ENCODE peak calls at places on chromosomes 2 and 18, in six cellular contexts. P, M, O, T, S and N are unnamed samples.

GRCh38 chr18:32213693-32214092 is 23.9 kb downstream of the MEP1B start:
- DNase-seq in P (no peak), M (no peak), O (no peak), T (no peak), S (no peak), N (no peak)

GRCh38 chr18:58562999-58563667 is 65.8 kb downstream of the ALPK2 start:
- DNase-seq in P (no peak), M (no peak), O (no peak), T (no peak), S (no peak), N (no peak)

GRCh38 chr2:28395334-28396061 is 2.8 kb downstream of the FOSL2 start:
- DNase-seq in P (peak), M (peak), O (peak), T (no peak), S (no peak), N (peak)

GRCh38 chr18:48136544-48137353 is 206.3 kb upstream of the SMAD2 start:
- DNase-seq in P (no peak), M (no peak), O (no peak), T (no peak), S (no peak), N (peak)

GRCh38 chr2:2743164-2743571 is 412.1 kb upstream of the MYT1L start:
- DNase-seq in P (peak), M (peak), O (peak), T (peak), S (peak), N (no peak)

GRCh38 chr2:70716131-70716766 is 51.8 kb downstream of the ADD2 start:
- DNase-seq in P (no peak), M (no peak), O (no peak), T (peak), S (no peak), N (no peak)

GRCh38 chr2:157182204-157182709 is 75.2 kb upstream of the GALNT5 start:
- DNase-seq in P (peak), M (no peak), O (no peak), T (no peak), S (no peak), N (no peak)

GRCh38 chr2:54722641-54723299 is 692 bp upstream of the EML6 start:
- DNase-seq in P (peak), M (peak), O (no peak), T (no peak), S (peak), N (no peak)

GRCh38 chr2:31197166-31197565 is 20.1 kb downstream of the CAPN14 start:
- DNase-seq in P (no peak), M (no peak), O (no peak), T (peak), S (peak), N (peak)

GRCh38 chr2:19369341-19369955 is 11.0 kb upstream of the OSR1 start:
- DNase-seq in P (peak), M (peak), O (no peak), T (no peak), S (peak), N (no peak)

GRCh38 chr2:29014811-29015414 is 33.8 kb downstream of the TOGARAM2 start:
- DNase-seq in P (peak), M (peak), O (peak), T (no peak), S (no peak), N (no peak)

GRCh38 chr2:175621847-175622246 is 380.2 kb downstream of the LNPK start:
- DNase-seq in P (no peak), M (no peak), O (no peak), T (no peak), S (no peak), N (no peak)

GRCh38 chr2:38174131-38174530 is 98.2 kb upstream of the CYP1B1 start:
- DNase-seq in P (no peak), M (no peak), O (no peak), T (no peak), S (no peak), N (no peak)

GRCh38 chr2:240387669-240388358 is 47.6 kb upstream of the GPC1 start:
- DNase-seq in P (peak), M (peak), O (peak), T (no peak), S (peak), N (no peak)

GRCh38 chr2:215880970-215881369 is 132.4 kb downstream of the MREG start:
- DNase-seq in P (peak), M (no peak), O (no peak), T (no peak), S (peak), N (peak)

GRCh38 chr2:215376103-215376780 is 59.6 kb downstream of the FN1 start:
- DNase-seq in P (no peak), M (no peak), O (no peak), T (no peak), S (no peak), N (no peak)

GRCh38 chr2:146467425-146467824 is 1377.4 kb upstream of the ACVR2A start:
- DNase-seq in P (no peak), M (no peak), O (no peak), T (no peak), S (no peak), N (no peak)
- H3K4me3 ChIP-seq in P (no peak), M (no peak), O (no peak), T (no peak), S (no peak), N (no peak)

GRCh38 chr2:168245074-168245825 is 2.1 kb downstream of the STK39 start:
- DNase-seq in P (no peak), M (peak), O (no peak), T (no peak), S (no peak), N (no peak)
- H3K4me3 ChIP-seq in P (peak), M (peak), O (peak), T (peak), S (no peak), N (no peak)

GRCh38 chr18:415047-415446 is 85.5 kb downstream of the COLEC12 start:
- DNase-seq in P (no peak), M (no peak), O (no peak), T (no peak), S (no peak), N (no peak)

GRCh38 chr18:416928-417327 is 83.6 kb downstream of the COLEC12 start:
- DNase-seq in P (no peak), M (no peak), O (no peak), T (no peak), S (no peak), N (no peak)

GRCh38 chr18:413263-413662 is 87.2 kb downstream of the COLEC12 start:
- DNase-seq in P (peak), M (peak), O (no peak), T (no peak), S (no peak), N (no peak)

GRCh38 chr18:417495-417894 is 83.0 kb downstream of the COLEC12 start:
- DNase-seq in P (no peak), M (no peak), O (no peak), T (no peak), S (no peak), N (no peak)

DNA sequence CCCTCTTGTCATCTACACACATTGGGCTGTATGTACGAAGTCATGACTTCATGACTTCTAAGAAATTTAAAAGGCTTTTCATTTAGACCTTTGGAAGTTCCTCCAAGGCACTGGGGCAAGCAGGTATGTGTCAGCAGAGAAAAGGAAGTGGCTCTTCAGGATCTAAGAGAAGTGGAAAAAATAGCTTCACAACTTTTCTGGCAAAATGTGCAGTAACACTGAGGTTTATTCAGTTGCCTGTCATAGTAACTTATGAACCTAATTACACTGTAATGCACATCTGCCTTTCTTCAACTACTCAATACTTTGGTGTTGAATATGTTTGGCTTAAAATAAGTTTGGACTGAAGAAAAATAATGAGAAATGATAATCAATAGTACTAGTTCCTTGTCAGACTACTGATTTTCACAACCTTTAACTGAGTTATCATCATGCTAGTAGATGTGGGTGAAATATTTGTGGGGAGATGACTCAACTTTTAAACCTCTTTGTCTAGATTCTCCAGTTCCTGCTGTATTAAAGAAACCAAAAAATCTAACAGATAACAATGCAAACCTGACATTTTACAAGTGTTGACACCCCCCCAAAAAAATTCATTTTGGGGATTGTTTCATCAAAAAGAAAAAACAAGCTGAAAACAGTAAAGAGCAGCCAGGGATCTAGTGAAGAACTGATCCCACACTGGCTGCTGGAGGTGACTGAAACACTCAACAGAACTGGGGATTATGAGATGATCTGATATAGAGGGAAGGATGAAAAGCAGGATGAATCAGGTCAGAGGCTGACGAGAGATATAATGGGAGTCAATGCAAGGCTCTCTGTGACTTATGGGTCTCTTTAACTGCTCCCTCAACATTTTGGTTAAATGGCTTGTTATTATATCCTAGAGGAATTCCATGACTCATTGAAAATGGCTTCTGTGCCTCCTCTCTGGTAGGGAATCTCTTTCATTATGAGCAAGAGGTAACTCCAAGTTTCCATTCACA is 84.6 kb downstream of the COLEC12 start:
- DNase-seq in P (peak), M (peak), O (no peak), T (no peak), S (no peak), N (peak)
- H3K4me3 ChIP-seq in P (no peak), M (no peak), O (no peak), T (no peak), S (no peak), N (no peak)

GRCh38 chr2:11752906-11753305 is 6.5 kb downstream of the LPIN1 start:
- DNase-seq in P (no peak), M (no peak), O (no peak), T (no peak), S (no peak), N (no peak)
- H3K4me3 ChIP-seq in P (no peak), M (no peak), O (no peak), T (no peak), S (no peak), N (no peak)

GRCh38 chr2:84537251-84537650 is 21.0 kb downstream of the DNAH6 start:
- DNase-seq in P (peak), M (no peak), O (no peak), T (no peak), S (no peak), N (peak)
- H3K4me3 ChIP-seq in P (no peak), M (no peak), O (no peak), T (no peak), S (no peak), N (no peak)